ENCODE peak calls at places on chromosomes 11 and 22, in nine cellular contexts. U, D, P, T, H, F, M, C and N are unnamed samples. For H3K9me3, the result is how much of the 10 kb centered on the place peaks cover.

GRCh38 chr11:134637091-134638015 is 225.3 kb upstream of the B3GAT1 start:
- DNase-seq in U (no peak), D (no peak), P (no peak), T (no peak), H (no peak), F (no peak), M (no peak), C (no peak), N (no peak)

GRCh38 chr11:45765836-45766235 is 39.1 kb upstream of the SLC35C1 start:
- DNase-seq in U (no peak), D (no peak), P (no peak), T (no peak), H (no peak), F (no peak), M (no peak), C (no peak), N (no peak)

GRCh38 chr11:67252831-67253239 is 13.4 kb upstream of the GRK2 start:
- DNase-seq in U (no peak), D (no peak), P (no peak), T (peak), H (peak), F (no peak), M (peak), C (no peak), N (no peak)

GRCh38 chr11:119721129-119722120 is 7.6 kb downstream of the NECTIN1 start:
- DNase-seq in U (no peak), D (peak), P (no peak), T (peak), H (no peak), F (no peak), M (no peak), C (no peak), N (peak)

GRCh38 chr11:120652705-120653335 is 141.3 kb downstream of the GRIK4 start:
- DNase-seq in U (no peak), D (no peak), P (no peak), T (no peak), H (no peak), F (no peak), M (peak), C (no peak), N (no peak)

GRCh38 chr11:68216171-68216938 is 3.3 kb upstream of the KMT5B start:
- DNase-seq in U (no peak), D (no peak), P (no peak), T (peak), H (no peak), F (no peak), M (no peak), C (no peak), N (peak)

GRCh38 chr11:65907878-65908277 is 7.7 kb upstream of the FOSL1 start:
- DNase-seq in U (no peak), D (no peak), P (no peak), T (no peak), H (no peak), F (no peak), M (no peak), C (no peak), N (no peak)

GRCh38 chr11:77072851-77073327 is 6.1 kb downstream of the CAPN5 start:
- DNase-seq in U (no peak), D (no peak), P (no peak), T (no peak), H (no peak), F (no peak), M (no peak), C (no peak), N (no peak)

GRCh38 chr22:41561335-41561734 is 525 bp downstream of the CSDC2 start:
- DNase-seq in U (no peak), D (no peak), P (no peak), T (no peak), H (peak), F (no peak), M (no peak), C (no peak), N (no peak)

GRCh38 chr22:41561788-41562187 is 978 bp downstream of the CSDC2 start:
- DNase-seq in U (no peak), D (no peak), P (no peak), T (no peak), H (no peak), F (no peak), M (no peak), C (no peak), N (peak)

GRCh38 chr22:41555325-41555724 is 5.5 kb upstream of the CSDC2 start:
- DNase-seq in U (no peak), D (no peak), P (no peak), T (no peak), H (no peak), F (no peak), M (no peak), C (no peak), N (peak)

GRCh38 chr22:41560095-41560487 is 719 bp upstream of the CSDC2 start:
- DNase-seq in U (no peak), D (no peak), P (no peak), T (no peak), H (no peak), F (no peak), M (no peak), C (no peak), N (no peak)

GRCh38 chr22:41557401-41558240 is 3.2 kb upstream of the CSDC2 start:
- DNase-seq in U (peak), D (peak), P (no peak), T (peak), H (peak), F (no peak), M (peak), C (no peak), N (peak)
- TF ChIP-seq CTCF in U (no peak), D (no peak), P (no peak), T (no peak), H (no peak), F (no peak), M (no peak), C (no peak), N (no peak)

GRCh38 chr22:47287516-47287915 is 525.1 kb downstream of the TBC1D22A start:
- DNase-seq in U (peak), D (no peak), P (no peak), T (no peak), H (peak), F (no peak), M (no peak), C (no peak), N (peak)
- H3K9me3 ChIP-seq in U (under half), D (under half), P (under half), T (under half), H (under half), F (under half), M (under half), C (under half), N (under half)

DNA sequence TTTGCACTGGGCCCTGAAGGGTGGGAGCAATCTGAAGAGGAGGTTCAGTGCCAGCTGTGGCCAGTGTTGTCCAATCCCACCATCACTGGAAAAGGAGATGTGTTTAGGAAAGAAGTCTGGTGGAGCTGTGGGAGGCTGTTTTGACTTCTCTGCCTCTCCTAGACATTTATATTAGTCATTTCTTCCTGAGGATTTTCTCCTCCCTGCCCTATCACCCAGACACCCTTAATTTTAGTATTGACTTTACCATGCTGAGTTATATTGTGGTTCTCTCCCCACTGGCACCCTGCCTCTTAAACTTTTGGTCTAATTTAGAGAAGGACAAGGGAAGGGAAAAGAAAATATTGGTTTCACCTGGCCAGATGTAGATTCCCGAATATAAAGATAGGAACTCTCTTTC is 159.1 kb downstream of the WNT11 start:
- DNase-seq in U (no peak), D (no peak), P (no peak), T (no peak), H (no peak), F (no peak), M (no peak), C (no peak), N (peak)
- H3K4me3 ChIP-seq in U (no peak), D (no peak), P (no peak), T (no peak), H (no peak), F (no peak), M (no peak), C (no peak), N (no peak)

DNA sequence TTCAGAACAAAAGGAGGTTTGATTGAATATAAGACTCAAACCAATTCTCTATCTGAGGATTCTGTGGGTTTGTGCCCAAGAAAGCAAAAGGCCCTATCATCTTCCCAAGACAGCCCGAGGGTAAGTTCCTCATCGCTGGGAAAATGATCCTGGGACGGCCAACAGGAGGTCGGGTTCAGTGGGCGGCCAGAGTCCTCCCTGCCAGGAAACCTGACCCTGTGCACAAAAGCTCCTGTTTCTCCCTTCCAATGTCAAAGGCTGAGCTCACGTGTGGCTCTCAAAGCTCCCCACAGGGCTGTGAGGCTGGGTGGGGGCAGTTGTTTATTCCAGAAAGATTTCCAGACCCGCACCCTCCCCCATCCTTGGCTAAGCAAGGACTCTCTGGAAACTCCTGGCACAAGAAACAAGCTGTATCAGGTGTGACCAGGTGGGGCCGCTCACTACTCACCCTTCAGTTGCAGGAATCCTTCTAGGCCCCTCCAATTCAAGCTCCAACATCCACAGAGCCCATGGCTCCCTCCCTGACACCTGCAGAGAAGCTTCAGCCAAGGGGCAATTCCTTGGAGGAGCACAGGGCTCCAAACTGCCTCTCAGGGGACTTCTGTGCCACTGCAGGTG is 131.9 kb downstream of the SHANK2 start:
- DNase-seq in U (no peak), D (no peak), P (no peak), T (no peak), H (no peak), F (no peak), M (no peak), C (no peak), N (no peak)
- TF ChIP-seq CTCF in U (peak), D (peak), P (no peak), T (no peak), H (no peak), F (peak), M (peak), C (peak), N (no peak)

GRCh38 chr22:48579035-48579914 is 1248.4 kb downstream of the BRD1 start:
- DNase-seq in U (no peak), D (no peak), P (no peak), T (no peak), H (no peak), F (no peak), M (no peak), C (no peak), N (no peak)
- H3K9me3 ChIP-seq in U (under half), D (under half), P (under half), T (under half), H (under half), F (under half), M (under half), C (under half), N (under half)